ENCODE peak calls at places on chromosomes 7 and 10, in five cellular contexts. H is suprapubic skin, Z is stomach, O is H1, E is ovary. L is an unnamed sample.

GRCh38 chr7:45649560-45650346 is 75.6 kb downstream of the ADCY1 start:
- DNase-seq in Z (peak; percentile 22), E (no peak), O (no peak), H (no peak), L (no peak)

GRCh38 chr10:1150638-1150955 is 94.4 kb downstream of the WDR37 start:
- DNase-seq in Z (peak; percentile 14), O (no peak), E (no peak), H (no peak), L (no peak)

GRCh38 chr10:18122753-18123152 is 17.5 kb upstream of the CACNB2 start:
- DNase-seq in O (no peak), E (no peak), Z (no peak), H (no peak), L (no peak)

GRCh38 chr7:31102151-31102972 is 50.3 kb downstream of the ADCYAP1R1 start:
- DNase-seq in Z (peak; percentile 19), H (peak; percentile 30), O (no peak), E (no peak), L (no peak)

GRCh38 chr10:33155720-33156638 is 178.5 kb downstream of the NRP1 start:
- DNase-seq in H (no peak), Z (no peak), E (no peak), O (no peak), L (no peak)

GRCh38 chr10:75755528-75755927 is 324.1 kb downstream of the LRMDA start:
- DNase-seq in Z (no peak), E (no peak), O (no peak), H (no peak), L (no peak)

GRCh38 chr10:123139521-123140163 is 3.9 kb downstream of the HMX3 start:
- DNase-seq in E (no peak), O (no peak), Z (peak; percentile 58), H (no peak), L (no peak)

GRCh38 chr7:48035967-48036478 is 680 bp downstream of the C7orf57 start:
- DNase-seq in E (peak; percentile 44), H (no peak), O (no peak), Z (no peak), L (no peak)

GRCh38 chr7:85612514-85612913 is 425.7 kb upstream of the SEMA3D start:
- DNase-seq in O (no peak), E (no peak), H (no peak), Z (no peak), L (no peak)

GRCh38 chr10:108783897-108784296 is 1139.4 kb downstream of the XPNPEP1 start:
- DNase-seq in Z (peak; percentile 30), H (no peak), O (peak; percentile 5), E (no peak), L (no peak)

GRCh38 chr7:1254281-1255082 is 21.8 kb downstream of the UNCX start:
- DNase-seq in O (no peak), Z (no peak), H (no peak), E (no peak), L (no peak)

GRCh38 chr7:42794673-42795072 is 117.2 kb downstream of the C7orf25 start:
- DNase-seq in E (no peak), H (no peak), Z (no peak), O (no peak), L (no peak)

GRCh38 chr7:152859781-152860191 is 100.2 kb downstream of the ACTR3B start:
- DNase-seq in Z (no peak), E (no peak), H (no peak), O (peak; percentile 25), L (no peak)

GRCh38 chr7:148698397-148699023 is at the start of gene CUL1:
- DNase-seq in Z (peak; percentile 91), O (peak; percentile 29), H (peak; percentile 92), E (peak; percentile 83), L (peak; percentile 67)

DNA sequence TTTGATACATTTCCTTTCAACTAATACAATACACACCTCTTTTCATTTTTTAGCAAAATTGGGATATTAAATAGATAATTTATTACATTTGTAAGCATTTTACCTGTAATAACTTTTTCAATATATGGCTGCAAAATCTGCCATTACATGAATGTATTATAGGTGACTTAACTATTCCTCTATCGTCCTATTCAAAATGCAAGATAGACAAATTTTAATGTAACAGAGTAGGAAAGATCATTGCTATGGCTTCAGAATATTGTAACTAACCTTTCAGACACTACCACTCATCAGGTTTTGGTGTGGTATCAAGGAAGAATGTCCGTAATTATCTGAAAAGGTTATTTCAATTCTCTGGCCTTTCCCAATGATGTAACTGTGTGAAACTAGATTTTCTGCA is 211.3 kb downstream of the FAM107B start:
- DNase-seq in O (no peak), Z (no peak), H (no peak), E (no peak), L (no peak)
- TF ChIP-seq EP300 in O (no peak), Z (no peak), H (no peak), E (no peak), L (no peak)

GRCh38 chr7:129401968-129402860 is 32.0 kb upstream of the STRIP2 start:
- DNase-seq in Z (no peak), O (no peak), H (no peak), E (no peak), L (no peak)
- TF ChIP-seq CTCF in Z (no peak), O (no peak), H (no peak), E (no peak), L (no peak)

GRCh38 chr7:74083117-74083876 is at the start of gene LIMK1:
- DNase-seq in Z (peak; percentile 82), O (no peak), H (peak; percentile 83), E (peak; percentile 88), L (peak; percentile 53)
- TF ChIP-seq EP300 in Z (no peak), O (no peak), H (no peak), E (no peak), L (no peak)

DNA sequence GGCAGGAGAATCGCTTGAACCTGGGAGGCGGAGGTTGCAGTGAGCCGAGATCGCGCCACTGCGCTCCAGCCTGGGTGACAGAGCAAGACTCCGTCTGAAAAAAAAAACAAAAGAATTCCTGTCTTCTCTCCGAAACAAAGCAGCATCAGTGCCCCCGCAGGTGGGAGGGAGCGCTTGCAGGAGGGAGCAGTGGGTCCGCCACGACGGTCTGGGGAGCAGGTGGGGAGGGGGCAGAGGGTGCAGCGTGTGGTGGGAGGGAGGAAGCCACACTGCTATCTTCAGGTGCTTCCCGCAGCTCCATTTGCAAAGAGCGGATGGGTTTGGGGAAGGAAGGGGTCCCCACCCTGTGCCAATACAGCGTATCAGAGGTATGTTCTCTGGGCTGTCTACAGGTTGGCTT is 31.7 kb downstream of the LIMK1 start:
- DNase-seq in E (no peak), O (no peak), H (no peak), Z (no peak), L (no peak)
- TF ChIP-seq CTCF in E (no peak), O (peak; percentile 48), H (no peak), Z (no peak), L (no peak)

GRCh38 chr7:92875171-92875570 is 38.8 kb upstream of the CDK6 start:
- DNase-seq in E (no peak), O (no peak), Z (no peak), H (no peak), L (no peak)

GRCh38 chr7:92872701-92873100 is 36.3 kb upstream of the CDK6 start:
- DNase-seq in E (no peak), O (no peak), H (no peak), Z (no peak), L (no peak)

GRCh38 chr7:92874567-92874966 is 38.2 kb upstream of the CDK6 start:
- DNase-seq in Z (no peak), H (no peak), O (no peak), E (no peak), L (no peak)

GRCh38 chr7:92875719-92876118 is 39.3 kb upstream of the CDK6 start:
- DNase-seq in Z (no peak), H (no peak), O (no peak), E (no peak), L (no peak)

DNA sequence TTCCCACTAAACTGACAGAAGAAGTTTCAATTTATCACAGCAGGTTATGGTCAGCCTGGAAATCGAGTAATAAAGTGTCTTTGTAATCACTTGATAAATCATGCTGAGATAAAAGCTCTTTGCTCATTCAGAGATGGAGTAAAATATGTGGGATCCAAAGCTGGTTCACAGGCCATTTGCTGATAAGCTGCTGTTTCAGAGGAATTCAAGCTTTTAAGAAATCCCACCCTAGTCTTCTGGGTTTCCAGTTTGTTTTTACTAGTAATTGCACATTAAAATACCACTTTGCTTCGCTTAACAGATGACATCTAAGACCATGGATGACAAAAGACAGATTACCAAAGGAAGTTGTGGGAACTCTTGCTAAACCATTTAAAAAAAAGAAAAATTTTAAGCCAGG is 37.4 kb upstream of the CDK6 start:
- DNase-seq in O (no peak), Z (no peak), E (no peak), H (no peak), L (no peak)
- TF ChIP-seq EP300 in O (no peak), Z (no peak), E (no peak), H (no peak), L (no peak)

DNA sequence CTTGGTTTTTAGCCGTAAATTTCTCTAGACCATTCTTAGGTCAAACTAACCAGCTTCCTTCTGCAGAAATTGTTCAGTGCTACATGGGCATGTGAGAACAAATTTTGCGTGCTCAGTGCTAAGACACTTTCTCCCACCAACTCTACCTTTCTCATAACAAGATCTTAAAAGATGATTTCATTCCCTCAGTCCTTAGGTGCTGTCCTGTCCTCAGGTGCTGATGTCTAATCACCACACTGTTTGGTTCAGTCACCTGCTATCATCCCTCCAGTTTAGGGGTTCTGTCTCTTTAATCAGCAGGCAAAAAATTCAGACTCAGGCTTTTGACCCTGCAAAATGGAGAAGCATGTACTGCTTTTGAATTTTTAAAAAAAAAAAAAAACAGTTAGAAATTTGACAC is 227.5 kb upstream of the YAE1 start:
- DNase-seq in O (no peak), H (no peak), Z (no peak), E (no peak), L (no peak)
- TF ChIP-seq CTCF in O (no peak), H (no peak), Z (no peak), E (no peak), L (no peak)

GRCh38 chr10:120850911-120851865 is at the start of gene WDR11:
- DNase-seq in Z (peak; percentile 90), H (peak; percentile 92), E (peak; percentile 86), O (peak; percentile 77), L (peak; percentile 85)
- TF ChIP-seq EP300 in Z (no peak), H (no peak), E (no peak), O (peak; percentile 80), L (no peak)

GRCh38 chr10:112446055-112446854 is 459 bp downstream of the ZDHHC6 start:
- DNase-seq in O (no peak), E (no peak), Z (no peak), H (no peak), L (peak; percentile 5)
- TF ChIP-seq CTCF in O (no peak), E (no peak), Z (no peak), H (no peak), L (no peak)

L was measured in tibial nerve.